ENCODE peak calls at places on chromosomes 7 and 10, in nine cellular contexts. G, Y, H, V, P, R, L, Z and C are unnamed samples.

GRCh38 chr10:124626759-124627380 is 117.3 kb downstream of the FAM53B start:
- DNase-seq in H (no peak), G (no peak), L (no peak), R (no peak), Z (peak), V (no peak), P (peak), Y (no peak), C (no peak)

GRCh38 chr7:65279795-65280194 is 93.9 kb upstream of the ZNF92 start:
- DNase-seq in P (no peak), R (no peak), H (no peak), L (no peak), G (no peak), Y (no peak), V (no peak), Z (no peak), C (no peak)

GRCh38 chr7:69598081-69598486 is at the start of gene AUTS2:
- DNase-seq in G (peak), R (peak), P (peak), Z (peak), L (peak), Y (peak), H (peak), V (peak), C (peak)

GRCh38 chr10:102914781-102915180 is 3.3 kb upstream of the CNNM2 start:
- DNase-seq in H (no peak), Y (no peak), R (no peak), Z (no peak), L (no peak), G (no peak), V (no peak), P (no peak), C (no peak)

GRCh38 chr10:99859585-99859984 is 77.1 kb downstream of the ABCC2 start:
- DNase-seq in Z (no peak), Y (no peak), G (no peak), R (no peak), V (no peak), L (no peak), P (no peak), H (no peak), C (no peak)

GRCh38 chr10:70381491-70382421 is 669 bp downstream of the LRRC20 start:
- DNase-seq in G (peak), Y (peak), V (peak), H (peak), R (no peak), P (peak), Z (no peak), L (peak), C (peak)

GRCh38 chr7:105565190-105565589 is 16.1 kb downstream of the EFCAB10 start:
- DNase-seq in L (no peak), V (no peak), Z (no peak), H (no peak), R (no peak), G (no peak), Y (no peak), P (no peak), C (no peak)

GRCh38 chr10:35447693-35448407 is 111.5 kb downstream of the CCNY start:
- DNase-seq in R (peak), H (no peak), Z (no peak), V (peak), Y (no peak), L (no peak), G (no peak), P (peak), C (no peak)

GRCh38 chr10:130806426-130806825 is 505.1 kb downstream of the TCERG1L start:
- DNase-seq in Y (no peak), R (no peak), L (peak), H (no peak), G (no peak), V (no peak), Z (no peak), P (no peak), C (no peak)

GRCh38 chr7:22375359-22376048 is 18.6 kb upstream of the RAPGEF5 start:
- DNase-seq in Z (no peak), G (no peak), L (no peak), R (peak), Y (no peak), P (peak), V (no peak), H (no peak), C (no peak)

GRCh38 chr10:87750001-87750651 is 67.9 kb downstream of the ATAD1 start:
- DNase-seq in Z (no peak), H (no peak), P (no peak), Y (no peak), V (no peak), L (no peak), R (peak), G (no peak), C (no peak)

GRCh38 chr7:28018851-28019465 is 161.6 kb downstream of the JAZF1 start:
- DNase-seq in P (no peak), V (no peak), Z (no peak), L (no peak), Y (no peak), R (no peak), G (no peak), H (no peak), C (no peak)

GRCh38 chr7:27068316-27068715 is 27.5 kb downstream of the HOXA1 start:
- DNase-seq in H (no peak), P (no peak), Y (no peak), Z (no peak), G (no peak), L (no peak), R (no peak), V (no peak), C (no peak)

GRCh38 chr7:919924-920341 is 34.5 kb downstream of the ADAP1 start:
- DNase-seq in R (no peak), H (peak), G (peak), P (no peak), Z (no peak), L (no peak), Y (peak), V (no peak), C (no peak)

GRCh38 chr7:42348627-42349026 is 111.6 kb upstream of the GLI3 start:
- DNase-seq in V (no peak), Z (no peak), L (no peak), Y (peak), P (no peak), R (peak), G (no peak), H (no peak), C (no peak)

GRCh38 chr7:127819975-127820778 is 168.2 kb downstream of the SND1 start:
- DNase-seq in R (peak), Z (no peak), Y (no peak), V (peak), L (peak), G (no peak), H (no peak), P (peak), C (no peak)

GRCh38 chr10:132418520-132419416 is 21.8 kb downstream of the PWWP2B start:
- DNase-seq in G (no peak), P (no peak), L (no peak), Y (no peak), Z (peak), R (no peak), H (peak), V (no peak), C (no peak)

GRCh38 chr10:13784067-13784466 is 197.3 kb downstream of the PRPF18 start:
- DNase-seq in V (peak), L (peak), R (no peak), P (no peak), G (no peak), Y (no peak), H (no peak), Z (no peak), C (no peak)

GRCh38 chr10:102341038-102341688 is 54.3 kb upstream of the NFKB2 start:
- DNase-seq in Z (no peak), V (no peak), P (no peak), Y (no peak), R (peak), H (no peak), G (no peak), L (no peak), C (no peak)

GRCh38 chr10:48614481-48615383 is 9.9 kb upstream of the ARHGAP22 start:
- DNase-seq in G (no peak), L (no peak), R (peak), V (no peak), Y (no peak), Z (no peak), P (peak), H (no peak), C (no peak)
- TF ChIP-seq CTCF in G (no peak), L (peak), R (peak), V (peak), Y (no peak), Z (no peak), P (peak), H (no peak), C (no peak)

DNA sequence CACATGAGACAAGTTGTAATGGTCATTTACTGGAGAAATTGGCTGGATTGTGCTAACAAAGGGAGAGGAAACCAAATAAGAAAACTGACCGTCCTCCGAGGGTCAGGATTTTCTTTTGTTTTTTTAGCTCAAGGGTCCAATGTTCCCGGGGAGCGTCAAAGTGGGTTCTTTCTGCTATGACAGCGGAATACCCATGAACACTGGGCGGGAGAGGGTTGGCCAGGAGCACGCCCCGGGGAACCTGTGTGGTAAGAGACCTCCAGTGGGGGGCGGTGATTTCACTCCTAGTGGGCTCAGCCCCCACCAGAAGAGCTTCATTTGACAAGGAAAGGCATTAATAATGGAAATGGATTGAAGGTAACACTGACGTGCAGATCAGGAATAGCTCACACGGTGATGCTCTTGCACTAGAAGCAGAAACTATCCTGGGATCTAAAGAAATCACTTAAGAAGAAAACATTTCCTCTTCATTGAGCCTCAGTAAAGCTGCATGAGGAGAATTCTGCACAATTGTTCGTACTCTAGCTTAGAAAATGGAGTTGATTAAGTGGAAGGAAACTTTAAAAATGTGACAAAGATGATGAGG is 627.0 kb downstream of the SUGCT start:
- DNase-seq in G (no peak), R (peak), L (no peak), P (no peak), V (no peak), H (no peak), Y (no peak), Z (no peak), C (no peak)
- TF ChIP-seq CTCF in G (no peak), R (no peak), L (no peak), P (peak), V (peak), H (no peak), Y (no peak), Z (no peak), C (no peak)

GRCh38 chr7:115965241-115965640 is 65.3 kb downstream of the TFEC start:
- DNase-seq in V (no peak), H (no peak), L (no peak), R (no peak), G (no peak), Y (no peak), P (no peak), Z (no peak), C (no peak)
- TF ChIP-seq CTCF in V (no peak), H (no peak), L (no peak), R (no peak), G (no peak), Y (no peak), P (no peak), Z (no peak), C (no peak)

DNA sequence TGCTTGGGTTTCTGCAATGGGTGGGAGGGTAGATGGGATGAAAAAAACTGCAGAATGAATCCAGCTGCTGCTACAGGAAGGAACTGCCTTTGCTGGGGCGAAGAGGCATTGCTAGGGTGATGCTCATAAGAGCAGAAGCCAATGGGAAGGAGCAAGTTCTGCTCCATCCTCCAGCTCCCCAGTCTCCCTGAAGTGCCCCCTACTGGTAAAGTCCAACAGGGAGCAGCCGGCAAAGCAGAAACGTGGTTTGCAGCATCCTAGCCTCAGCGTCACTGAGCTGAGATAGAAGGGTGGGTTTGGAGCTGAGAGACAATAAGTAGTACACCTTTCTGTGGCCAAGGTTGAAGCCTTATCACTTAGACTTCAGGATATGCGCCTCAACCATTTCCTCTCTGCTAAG is 220.5 kb downstream of the CCSER2 start:
- DNase-seq in G (no peak), P (no peak), H (no peak), Z (no peak), L (no peak), Y (no peak), V (no peak), R (peak), C (no peak)
- TF ChIP-seq CTCF in G (no peak), P (peak), H (no peak), Z (no peak), L (no peak), Y (no peak), V (peak), R (peak), C (no peak)

GRCh38 chr7:44085549-44085948 is 3.2 kb upstream of the POLM start:
- DNase-seq in V (no peak), Z (no peak), Y (no peak), P (no peak), G (no peak), L (no peak), H (peak), R (no peak), C (no peak)
- TF ChIP-seq CTCF in V (peak), Z (no peak), Y (no peak), P (no peak), G (no peak), L (no peak), H (no peak), R (peak), C (no peak)

GRCh38 chr7:155533827-155534690 is 12.3 kb downstream of the CNPY1 start:
- DNase-seq in Z (no peak), P (no peak), R (peak), L (peak), Y (no peak), G (no peak), V (no peak), H (no peak), C (no peak)
- TF ChIP-seq CTCF in Z (no peak), P (peak), R (peak), L (peak), Y (peak), G (peak), V (peak), H (peak), C (no peak)

DNA sequence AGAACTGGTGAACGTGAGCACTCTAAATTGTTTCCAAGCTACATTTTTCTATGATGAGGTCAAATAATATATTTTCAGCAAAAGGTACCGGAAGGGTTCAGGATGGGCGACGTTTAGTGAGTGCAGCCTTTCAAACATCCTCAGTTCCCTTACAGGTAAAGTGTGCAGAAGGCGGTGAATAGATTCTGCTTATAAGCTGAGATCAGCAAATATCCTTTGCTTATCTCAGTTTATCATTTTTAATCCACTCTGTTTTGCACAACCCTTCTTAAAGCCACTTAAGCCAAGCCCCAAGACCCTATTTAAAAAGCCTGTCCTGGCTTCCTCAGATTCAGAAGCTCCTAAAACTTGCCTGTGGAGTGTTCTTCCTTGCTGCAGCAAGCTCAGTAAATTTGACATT is 103.1 kb upstream of the DGKB start:
- DNase-seq in G (no peak), V (no peak), Y (no peak), L (no peak), R (no peak), H (no peak), P (no peak), Z (no peak), C (no peak)
- TF ChIP-seq CTCF in G (no peak), V (no peak), Y (no peak), L (no peak), R (no peak), H (no peak), P (no peak), Z (no peak), C (no peak)

GRCh38 chr7:45082831-45083331 is 5.9 kb downstream of the NACAD start:
- DNase-seq in G (no peak), H (no peak), P (no peak), V (no peak), R (no peak), Y (no peak), L (peak), Z (no peak), C (no peak)
- TF ChIP-seq CTCF in G (no peak), H (no peak), P (no peak), V (no peak), R (no peak), Y (no peak), L (no peak), Z (no peak), C (no peak)

GRCh38 chr7:54544356-54545240 is 2.4 kb downstream of the VSTM2A start:
- DNase-seq in P (no peak), V (no peak), G (no peak), R (no peak), L (peak), Z (no peak), H (peak), Y (no peak), C (no peak)

GRCh38 chr7:54546081-54546985 is 4.2 kb downstream of the VSTM2A start:
- DNase-seq in V (no peak), L (peak), H (peak), Z (no peak), R (no peak), P (no peak), Y (no peak), G (no peak), C (no peak)

GRCh38 chr7:54545241-54545563 is 3.0 kb downstream of the VSTM2A start:
- DNase-seq in G (no peak), V (no peak), Z (no peak), L (no peak), R (no peak), H (no peak), Y (no peak), P (no peak), C (no peak)

GRCh38 chr7:54542920-54543539 is 855 bp downstream of the VSTM2A start:
- DNase-seq in G (no peak), Y (no peak), R (peak), P (peak), V (peak), H (no peak), L (no peak), Z (no peak), C (no peak)

DNA sequence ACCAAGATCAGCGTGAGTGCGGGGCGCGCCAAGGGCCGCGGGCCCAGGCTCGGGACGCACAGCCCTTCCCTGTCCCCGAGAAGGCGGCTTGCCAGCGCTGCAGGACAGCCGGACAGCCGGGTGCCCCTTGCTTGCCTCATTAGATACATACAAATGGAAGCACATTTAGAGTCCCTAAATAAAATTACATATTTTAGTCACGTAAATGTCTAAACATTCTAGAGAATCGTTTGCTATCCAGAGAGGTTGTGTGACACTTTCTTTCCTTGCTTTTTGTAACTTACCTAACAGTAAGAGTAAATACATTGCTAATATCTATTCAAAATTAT is 4.8 kb downstream of the VSTM2A start:
- DNase-seq in L (no peak), Z (no peak), V (no peak), P (no peak), G (no peak), Y (no peak), R (no peak), H (no peak), C (no peak)
- TF ChIP-seq CTCF in L (no peak), Z (no peak), V (no peak), P (no peak), G (no peak), Y (no peak), R (no peak), H (no peak), C (no peak)